ENCODE peak calls at places on chromosome 16, in five cellular contexts. D is left ventricle myocardium inferior; E is upper lobe of right lung; H is naive thymus-derived CD4-positive, alpha-beta T cell; A is adipocyte. Y is an unnamed sample.

GRCh38 chr16:58026705-58027340 is 1.3 kb downstream of the MMP15 start:
- DNase-seq in D (peak; percentile 27), E (peak; percentile 71), H (no peak), A (no peak), Y (no peak)

GRCh38 chr16:90012978-90013745 is 6.1 kb downstream of the DBNDD1 start:
- DNase-seq in D (no peak), E (no peak), H (no peak), A (no peak), Y (no peak)

GRCh38 chr16:23435500-23435899 is 17.5 kb downstream of the COG7 start:
- DNase-seq in D (peak; percentile 39), E (peak; percentile 83), H (peak; percentile 21), A (peak; percentile 76), Y (peak; percentile 45)

GRCh38 chr16:3578121-3578520 is 918 bp upstream of the NLRC3 start:
- DNase-seq in D (no peak), E (no peak), H (no peak), A (no peak), Y (no peak)

GRCh38 chr16:50627419-50627818 is 53.7 kb downstream of the SNX20 start:
- DNase-seq in D (peak; percentile 50), E (no peak), H (no peak), A (peak; percentile 10), Y (peak; percentile 12)

GRCh38 chr16:19116711-19117449 is 3.1 kb downstream of the ITPRIPL2 start:
- DNase-seq in D (no peak), E (no peak), H (no peak), A (peak; percentile 25), Y (peak; percentile 59)

GRCh38 chr16:78045865-78046581 is 23.7 kb downstream of the CLEC3A start:
- DNase-seq in D (peak; percentile 60), E (peak; percentile 85), H (no peak), A (peak; percentile 24), Y (peak; percentile 72)

GRCh38 chr16:7405166-7405565 is 72.5 kb downstream of the RBFOX1 start:
- DNase-seq in D (peak; percentile 64), E (peak; percentile 85), H (no peak), A (no peak), Y (no peak)

GRCh38 chr16:84648595-84649510 is 542 bp downstream of the KLHL36 start:
- DNase-seq in D (peak; percentile 69), E (peak; percentile 87), H (peak; percentile 34), A (peak; percentile 44), Y (no peak)

GRCh38 chr16:50425648-50426047 is 56.9 kb upstream of the BRD7 start:
- DNase-seq in D (no peak), E (no peak), H (no peak), A (no peak), Y (no peak)

GRCh38 chr16:24700549-24701392 is 28.7 kb upstream of the TNRC6A start:
- DNase-seq in D (peak; percentile 62), E (no peak), H (no peak), A (peak; percentile 98), Y (peak; percentile 95)

GRCh38 chr16:89052191-89052787 is 41.4 kb upstream of the ACSF3 start:
- DNase-seq in D (no peak), E (no peak), H (no peak), A (no peak), Y (no peak)

GRCh38 chr16:10988164-10988803 is 43.9 kb downstream of the CLEC16A start:
- DNase-seq in D (no peak), E (no peak), H (no peak), A (peak; percentile 15), Y (no peak)

GRCh38 chr16:65789148-65789545 is 577.3 kb upstream of the CDH5 start:
- DNase-seq in D (no peak), E (no peak), H (no peak), A (no peak), Y (no peak)

GRCh38 chr16:81035975-81036750 is 521 bp downstream of the ATMIN start:
- DNase-seq in D (peak; percentile 20), E (peak; percentile 77), H (no peak), A (peak; percentile 64), Y (peak; percentile 40)

GRCh38 chr16:47667956-47668355 is 206.8 kb downstream of the PHKB start:
- DNase-seq in D (no peak), E (no peak), H (no peak), A (no peak), Y (no peak)

GRCh38 chr16:4892356-4893102 is 44.4 kb downstream of the PPL start:
- DNase-seq in D (peak; percentile 65), E (no peak), H (no peak), A (peak; percentile 63), Y (peak; percentile 79)
- H3K4me3 ChIP-seq in D (no peak overlapping the region), E (no peak overlapping the region), H (no peak overlapping the region), A (no peak overlapping the region), Y (no peak overlapping the region)

GRCh38 chr16:21199607-21200218 is 11.7 kb downstream of the ZP2 start:
- DNase-seq in D (no peak), E (no peak), H (no peak), A (no peak), Y (no peak)

GRCh38 chr16:21208429-21208828 is 2.9 kb downstream of the ZP2 start:
- DNase-seq in D (no peak), E (no peak), H (no peak), A (no peak), Y (no peak)

GRCh38 chr16:21208831-21209230 is 2.5 kb downstream of the ZP2 start:
- DNase-seq in D (no peak), E (no peak), H (no peak), A (no peak), Y (no peak)

GRCh38 chr16:21205303-21205702 is 6.1 kb downstream of the ZP2 start:
- DNase-seq in D (no peak), E (no peak), H (no peak), A (no peak), Y (no peak)

GRCh38 chr16:21203155-21203797 is 8.1 kb downstream of the ZP2 start:
- DNase-seq in D (no peak), E (no peak), H (no peak), A (no peak), Y (no peak)
- H3K4me3 ChIP-seq in D (no peak overlapping the region), E (no peak overlapping the region), H (no peak overlapping the region), A (no peak overlapping the region), Y (no peak overlapping the region)

GRCh38 chr16:1153480-1154160 is 714 bp downstream of the CACNA1H start:
- DNase-seq in D (no peak), E (no peak), H (no peak), A (peak; percentile 33), Y (no peak)
- H3K4me3 ChIP-seq in D (peak overlapping the region; percentile 60), E (peak overlapping the region; percentile 19), H (no peak overlapping the region), A (no peak overlapping the region), Y (peak overlapping the region; percentile 12)

DNA sequence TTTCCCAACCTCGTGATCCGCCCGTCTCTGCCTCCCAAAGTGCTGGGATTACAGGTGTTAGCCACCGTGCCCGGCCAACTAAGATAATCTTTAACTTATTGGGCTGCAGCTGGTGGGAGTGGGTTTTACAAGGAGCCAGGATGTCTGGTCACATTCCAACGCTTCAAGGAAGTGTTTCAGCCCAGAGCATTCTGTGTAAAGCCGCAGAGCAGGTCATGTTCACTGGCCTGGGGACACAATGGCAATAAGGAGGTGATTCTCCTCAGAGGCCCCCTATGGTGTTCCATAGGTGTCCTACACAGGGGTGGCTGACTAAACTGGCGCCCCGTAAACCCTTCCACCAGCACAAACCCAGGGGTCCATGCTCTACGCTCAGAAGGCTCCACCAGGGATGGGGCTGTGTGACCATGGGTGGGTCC is 1.2 kb downstream of the QPRT start:
- DNase-seq in D (no peak), E (no peak), H (no peak), A (no peak), Y (peak; percentile 45)
- H3K4me3 ChIP-seq in D (peak overlapping the region; percentile 64), E (peak overlapping the region; percentile 45), H (no peak overlapping the region), A (peak overlapping the region; percentile 73), Y (peak overlapping the region; percentile 82)

GRCh38 chr16:27315333-27316037 is 1.7 kb downstream of the IL4R start:
- DNase-seq in D (peak; percentile 27), E (peak; percentile 73), H (peak; percentile 28), A (peak; percentile 27), Y (peak; percentile 89)

GRCh38 chr16:27313422-27314160 is at the start of gene IL4R:
- DNase-seq in D (peak; percentile 74), E (peak; percentile 95), H (peak; percentile 62), A (peak; percentile 66), Y (peak; percentile 94)

GRCh38 chr16:27314161-27314723 is 468 bp downstream of the IL4R start:
- DNase-seq in D (peak; percentile 36), E (peak; percentile 77), H (no peak), A (peak; percentile 75), Y (peak; percentile 98)

GRCh38 chr16:27316038-27316680 is 2.4 kb downstream of the IL4R start:
- DNase-seq in D (no peak), E (no peak), H (no peak), A (no peak), Y (no peak)

DNA sequence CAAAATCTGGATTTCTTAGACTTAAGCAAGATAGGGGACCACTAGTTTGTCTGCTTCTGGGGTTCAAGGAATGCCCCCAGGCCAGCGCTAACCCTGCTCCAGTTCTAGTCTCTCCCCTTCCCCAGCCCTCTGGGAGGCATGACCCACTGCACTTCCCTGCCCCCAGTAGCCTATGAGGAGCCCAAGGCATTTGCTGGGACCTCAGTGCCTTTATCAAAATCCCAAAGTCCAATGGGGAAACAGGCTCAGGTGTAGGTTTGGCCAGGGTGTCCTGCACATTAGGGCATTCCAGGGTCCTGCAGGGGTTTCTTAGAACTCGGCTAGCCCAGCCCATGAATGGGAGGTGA is 1.2 kb downstream of the IL4R start:
- DNase-seq in D (no peak), E (no peak), H (no peak), A (no peak), Y (no peak)
- H3K4me3 ChIP-seq in D (peak overlapping the region; percentile 88), E (peak overlapping the region; percentile 98), H (peak overlapping the region; percentile 63), A (peak overlapping the region; percentile 64), Y (peak overlapping the region; percentile 90)

DNA sequence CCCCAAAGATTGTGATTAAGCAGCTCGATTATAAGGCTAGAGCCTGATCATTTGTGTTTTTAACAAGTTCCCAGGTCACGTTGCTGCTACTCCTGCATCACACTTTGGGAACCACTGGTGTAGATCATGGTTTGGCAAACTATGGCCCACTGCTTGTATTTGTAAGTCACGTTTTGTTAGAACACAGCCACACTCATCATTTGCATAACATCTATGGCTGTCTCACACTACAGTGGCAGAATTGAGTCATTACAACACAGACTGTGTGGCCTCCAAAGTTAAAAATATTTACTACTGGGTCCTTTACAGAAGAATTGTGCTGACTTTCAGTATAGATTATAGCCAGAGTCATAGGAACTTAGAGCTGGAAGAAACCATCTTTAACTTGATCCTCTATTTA is 515.3 kb upstream of the PSMD7 start:
- DNase-seq in D (no peak), E (no peak), H (no peak), A (no peak), Y (no peak)
- H3K4me3 ChIP-seq in D (no peak overlapping the region), E (no peak overlapping the region), H (no peak overlapping the region), A (no peak overlapping the region), Y (no peak overlapping the region)

DNA sequence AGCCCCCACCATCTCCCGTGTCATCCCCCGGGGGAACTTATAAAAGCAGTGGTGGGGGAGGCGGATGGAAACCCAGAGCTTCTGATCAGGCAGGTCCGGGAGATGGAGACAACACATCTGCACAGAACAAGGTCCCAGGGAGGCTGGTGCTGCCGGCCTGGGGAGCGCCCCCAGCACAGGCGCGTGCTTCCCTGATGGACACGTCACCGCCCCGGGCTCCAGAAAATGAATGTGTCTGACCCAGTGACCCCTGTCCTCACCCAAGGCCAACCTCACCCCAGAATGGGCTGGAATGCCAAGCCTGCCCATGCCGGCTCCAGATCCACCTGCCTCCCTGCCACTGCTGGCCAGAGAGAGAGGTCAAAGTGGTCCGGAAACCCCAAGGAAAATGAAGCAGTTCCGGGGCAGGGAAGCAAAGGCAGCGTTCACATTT is 12.5 kb downstream of the SLC7A5 start:
- DNase-seq in D (no peak), E (no peak), H (no peak), A (no peak), Y (no peak)
- H3K4me3 ChIP-seq in D (no peak overlapping the region), E (peak overlapping the region; percentile 14), H (no peak overlapping the region), A (no peak overlapping the region), Y (no peak overlapping the region)

GRCh38 chr16:85948870-85949269 is 49.9 kb downstream of the IRF8 start:
- DNase-seq in D (no peak), E (no peak), H (no peak), A (no peak), Y (no peak)
- H3K4me3 ChIP-seq in D (no peak overlapping the region), E (no peak overlapping the region), H (no peak overlapping the region), A (no peak overlapping the region), Y (no peak overlapping the region)

Y was measured in fibroblast of villous mesenchyme.